ENCODE peak calls at places on chromosomes 1 and 21, in ten cellular contexts. T is prostate gland; R is lower lobe of right lung; H is esophagus muscularis mucosa; I is trophoblast cell; U is transverse colon; P is PC-9; X is CD8-positive, alpha-beta memory T cell; W is IMR-90; Q is colonic mucosa. N is an unnamed sample. For H3K36me3, the result is how much of the 10 kb centered on the place peaks cover.

GRCh38 chr1:163427336-163427735 is 105.6 kb downstream of the NUF2 start:
- DNase-seq in X (no peak), I (no peak), H (peak), W (no peak), T (no peak), U (no peak), P (no peak), Q (no peak), R (no peak), N (no peak)

GRCh38 chr21:17590443-17590842 is 22.3 kb downstream of the BTG3 start:
- DNase-seq in P (no peak), X (no peak), H (no peak), U (no peak), T (no peak), R (no peak), I (no peak), Q (no peak), W (peak), N (no peak)

GRCh38 chr1:225987491-225988316 is 11.4 kb downstream of the SDE2 start:
- DNase-seq in R (no peak), U (no peak), X (no peak), Q (no peak), W (peak), T (no peak), P (peak), I (no peak), H (no peak), N (no peak)

GRCh38 chr21:31505975-31506374 is 153.5 kb upstream of the SOD1 start:
- DNase-seq in T (no peak), Q (no peak), I (no peak), X (no peak), W (no peak), U (no peak), R (no peak), H (no peak), P (no peak), N (no peak)

GRCh38 chr1:96509944-96510343 is 211.6 kb upstream of the PTBP2 start:
- DNase-seq in W (no peak), X (no peak), U (no peak), R (no peak), T (no peak), P (peak), H (no peak), Q (no peak), I (no peak), N (no peak)

GRCh38 chr1:16077430-16078245 is 4.2 kb upstream of the FAM131C start:
- DNase-seq in U (no peak), W (peak), I (no peak), X (no peak), T (no peak), Q (no peak), H (no peak), R (no peak), P (peak), N (peak)

GRCh38 chr21:38474124-38474523 is 24.2 kb downstream of the ERG start:
- DNase-seq in I (no peak), R (no peak), H (no peak), W (no peak), X (no peak), U (no peak), P (no peak), Q (no peak), T (no peak), N (no peak)

GRCh38 chr1:211830055-211830329 is 571 bp downstream of the LPGAT1 start:
- DNase-seq in H (no peak), Q (no peak), U (no peak), X (no peak), R (no peak), I (no peak), W (no peak), P (no peak), T (no peak), N (no peak)

GRCh38 chr1:190708418-190709057 is 230.9 kb upstream of the BRINP3 start:
- DNase-seq in Q (no peak), U (no peak), I (no peak), H (no peak), X (no peak), R (no peak), P (no peak), T (no peak), W (no peak), N (no peak)

GRCh38 chr1:9008236-9008635 is 18.0 kb downstream of the SLC2A7 start:
- DNase-seq in I (no peak), Q (no peak), X (no peak), U (peak), H (no peak), T (no peak), P (no peak), R (no peak), W (no peak), N (no peak)

GRCh38 chr1:38835230-38835827 is 24.2 kb downstream of the RRAGC start:
- DNase-seq in I (peak), Q (peak), H (no peak), P (peak), X (peak), W (peak), R (no peak), U (peak), T (peak), N (peak)

GRCh38 chr1:14718476-14718875 is 120.0 kb downstream of the KAZN start:
- DNase-seq in P (no peak), I (no peak), U (no peak), W (no peak), Q (no peak), R (no peak), X (no peak), T (no peak), H (no peak), N (no peak)

GRCh38 chr21:41783476-41784150 is 16.8 kb upstream of the RIPK4 start:
- DNase-seq in W (no peak), R (no peak), I (peak), P (peak), Q (peak), U (peak), X (no peak), T (peak), H (no peak), N (peak)

GRCh38 chr1:44842415-44842762 is 664 bp downstream of the PTCH2 start:
- DNase-seq in I (no peak), Q (no peak), X (no peak), T (no peak), U (no peak), R (no peak), W (no peak), P (no peak), H (no peak), N (no peak)

GRCh38 chr1:54883349-54884102 is 3.5 kb downstream of the DHCR24 start:
- DNase-seq in H (no peak), I (no peak), P (peak), X (no peak), Q (no peak), U (no peak), R (no peak), W (peak), T (peak), N (no peak)

GRCh38 chr1:206685256-206685748 is 597 bp downstream of the MAPKAPK2 start:
- DNase-seq in X (no peak), P (no peak), I (peak), R (peak), T (no peak), H (no peak), W (peak), U (no peak), Q (no peak), N (peak)

GRCh38 chr21:45253180-45253579 is 34.5 kb downstream of the POFUT2 start:
- DNase-seq in U (no peak), H (peak), I (no peak), W (peak), Q (no peak), X (no peak), R (no peak), T (no peak), P (no peak), N (peak)

GRCh38 chr1:31523012-31523411 is 53.3 kb upstream of the TINAGL1 start:
- DNase-seq in T (no peak), U (no peak), H (no peak), X (no peak), Q (no peak), I (peak), P (peak), R (no peak), W (no peak), N (no peak)

GRCh38 chr1:222546548-222547259 is 1.2 kb downstream of the HHIPL2 start:
- DNase-seq in U (no peak), H (peak), Q (no peak), W (peak), I (no peak), T (no peak), R (no peak), X (no peak), P (peak), N (peak)

GRCh38 chr1:155938220-155938627 is 3.2 kb upstream of the RXFP4 start:
- DNase-seq in U (no peak), Q (peak), P (peak), W (peak), T (peak), X (no peak), R (no peak), H (no peak), I (peak), N (peak)

GRCh38 chr1:165284471-165284870 is 72.0 kb downstream of the LMX1A start:
- DNase-seq in R (no peak), T (peak), U (no peak), W (no peak), H (no peak), X (no peak), I (no peak), Q (peak), P (no peak), N (no peak)

GRCh38 chr1:15283500-15283899 is 36.5 kb downstream of the FHAD1 start:
- DNase-seq in X (no peak), I (no peak), T (peak), H (no peak), P (no peak), R (no peak), W (peak), U (no peak), Q (no peak), N (peak)

GRCh38 chr1:16615253-16616252 is 2.2 kb upstream of the NBPF1 start:
- DNase-seq in R (peak), T (peak), U (peak), X (no peak), W (no peak), I (no peak), P (no peak), Q (peak), H (no peak), N (no peak)

GRCh38 chr1:68448365-68448764 is 1.4 kb downstream of the RPE65 start:
- DNase-seq in W (no peak), X (no peak), I (no peak), T (no peak), P (peak), H (no peak), Q (no peak), R (no peak), U (no peak), N (no peak)

GRCh38 chr1:210232524-210233215 is at the start of gene SERTAD4:
- DNase-seq in Q (peak), H (no peak), R (peak), W (no peak), X (no peak), P (peak), U (peak), T (peak), I (peak), N (peak)

GRCh38 chr21:35658242-35658641 is 402.1 kb downstream of the SETD4 start:
- DNase-seq in T (no peak), Q (no peak), P (no peak), I (no peak), U (no peak), X (no peak), R (no peak), W (peak), H (no peak), N (no peak)

GRCh38 chr1:27011058-27011764 is 1.4 kb downstream of the TENT5B start:
- DNase-seq in P (peak), T (peak), Q (no peak), R (peak), H (no peak), I (peak), U (peak), X (no peak), W (peak), N (no peak)

GRCh38 chr1:166721145-166721544 is 118.1 kb upstream of the POGK start:
- DNase-seq in X (no peak), U (no peak), Q (no peak), R (no peak), I (no peak), P (no peak), T (no peak), W (no peak), H (no peak), N (no peak)

GRCh38 chr1:21507511-21508270 is 1.5 kb upstream of the ALPL start:
- DNase-seq in W (no peak), X (no peak), T (no peak), H (no peak), U (no peak), P (no peak), I (peak), R (no peak), Q (no peak), N (no peak)

GRCh38 chr1:234631721-234632125 is 21.7 kb upstream of the IRF2BP2 start:
- DNase-seq in I (no peak), Q (peak), H (no peak), X (no peak), U (no peak), R (no peak), T (no peak), P (peak), W (peak), N (no peak)

DNA sequence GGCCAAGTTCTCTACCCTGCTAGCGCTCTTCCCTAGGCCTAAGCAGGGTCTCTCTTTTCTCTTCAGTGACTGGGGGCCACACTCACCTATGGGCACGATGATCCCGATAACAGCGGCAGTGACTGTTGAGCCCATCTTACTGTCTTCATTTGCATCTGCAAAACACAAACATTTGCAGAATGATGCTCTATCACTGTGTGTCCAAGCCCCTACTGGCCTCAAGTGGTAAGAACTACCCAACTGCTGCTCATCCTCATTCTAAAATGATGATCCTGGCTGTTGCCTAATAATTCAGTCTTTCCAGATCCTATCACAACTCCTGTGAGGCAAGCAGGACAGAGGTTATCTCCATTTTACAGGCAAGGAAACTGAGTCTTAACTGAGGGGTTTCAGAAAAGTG is 16.7 kb upstream of the MAGOH start:
- DNase-seq in H (no peak), P (no peak), U (no peak), X (no peak), W (no peak), I (peak), R (no peak), T (no peak), Q (no peak), N (no peak)
- H3K36me3 ChIP-seq in H (under half), P (under half), U (under half), X (under half), W (under half), I (under half), R (under half), T (under half), Q (under half), N (under half)

GRCh38 chr1:58590019-58590418 is 13.0 kb upstream of the TACSTD2 start:
- DNase-seq in Q (no peak), X (no peak), P (no peak), H (no peak), R (no peak), U (no peak), I (no peak), W (no peak), T (no peak), N (no peak)
- H3K4me3 ChIP-seq in Q (no peak), X (no peak), P (no peak), H (no peak), R (no peak), U (no peak), I (no peak), W (no peak), T (no peak), N (no peak)

DNA sequence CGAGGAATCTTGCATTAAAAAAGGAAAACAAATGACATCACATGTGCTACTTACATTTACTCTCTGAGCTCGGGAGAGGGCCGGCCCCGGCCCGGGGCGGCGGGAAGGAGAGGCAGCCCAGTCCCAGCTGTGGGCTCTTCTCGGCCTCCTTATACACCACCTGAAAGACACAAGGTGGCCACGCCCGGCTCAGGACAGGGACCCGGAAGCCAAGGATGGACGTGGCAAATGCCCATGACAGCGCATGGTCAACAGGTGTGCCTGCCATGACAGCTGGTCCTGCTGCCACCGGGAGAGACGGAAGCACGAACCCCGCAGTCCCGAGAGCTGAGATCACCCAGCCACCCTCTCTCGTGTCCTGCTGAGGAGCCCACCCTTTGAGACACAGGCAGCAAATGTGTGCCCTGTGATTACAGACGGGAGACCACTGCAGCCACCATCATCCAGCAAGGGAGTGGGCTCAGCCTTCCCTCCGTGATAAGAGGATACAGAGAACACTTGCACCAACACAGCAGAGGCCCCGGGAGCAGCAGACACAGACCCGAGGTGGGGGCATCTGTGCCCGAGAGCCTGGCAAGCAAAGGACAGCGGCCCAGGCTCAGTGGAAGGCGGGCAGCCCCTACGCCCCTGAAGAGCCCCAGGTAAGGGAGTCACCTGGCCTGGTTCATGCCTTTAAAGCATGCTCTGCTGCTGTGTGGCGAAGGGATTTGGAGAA is 8.7 kb downstream of the TPRG1L start:
- DNase-seq in W (no peak), Q (no peak), U (no peak), I (no peak), H (no peak), P (no peak), X (no peak), R (peak), T (no peak), N (no peak)
- H3K36me3 ChIP-seq in W (half or more), Q (under half), U (under half), I (half or more), H (half or more), P (under half), X (under half), R (half or more), T (under half), N (under half)

DNA sequence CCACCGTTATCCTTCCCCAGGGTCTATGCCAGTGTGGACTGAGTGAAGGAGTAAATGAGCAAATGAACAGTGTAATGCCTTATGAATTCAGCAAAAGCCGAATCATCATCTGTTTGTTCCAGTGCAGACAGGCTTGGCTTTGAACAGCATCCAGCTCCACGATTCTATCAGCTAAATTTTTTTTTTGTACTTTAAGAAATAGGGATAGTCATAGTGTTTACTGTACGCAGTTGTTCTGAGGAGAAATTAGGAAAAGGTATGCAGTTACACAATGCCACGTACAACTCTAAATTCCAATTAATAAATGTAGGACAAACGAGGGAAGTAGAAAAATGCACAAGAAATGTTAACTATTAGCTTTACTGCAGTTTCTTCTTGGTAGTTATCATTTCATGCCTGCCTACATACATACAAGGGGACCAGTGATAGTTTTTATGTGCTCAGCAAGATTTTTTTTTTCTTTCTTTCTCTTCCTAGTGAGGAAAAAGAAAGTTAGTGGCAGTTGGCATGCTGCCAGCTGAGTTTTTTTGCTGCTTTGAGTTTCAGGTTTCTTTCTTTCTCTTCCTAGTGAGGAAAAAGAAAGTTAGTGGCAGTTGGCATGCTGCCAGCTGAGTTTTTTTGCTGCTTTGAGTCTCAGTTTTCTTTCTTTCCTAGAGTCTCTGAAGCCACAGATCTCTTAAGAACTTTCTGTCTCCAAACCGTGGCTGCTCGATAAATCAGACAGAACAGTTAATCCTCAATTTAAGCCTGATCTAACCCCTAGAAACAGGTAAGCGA is at the start of gene IFI44L:
- DNase-seq in T (no peak), I (no peak), U (peak), P (no peak), Q (peak), X (peak), R (peak), W (peak), H (no peak), N (no peak)
- H3K4me3 ChIP-seq in T (peak), I (no peak), U (peak), P (peak), Q (peak), X (peak), R (peak), W (peak), H (peak), N (no peak)

DNA sequence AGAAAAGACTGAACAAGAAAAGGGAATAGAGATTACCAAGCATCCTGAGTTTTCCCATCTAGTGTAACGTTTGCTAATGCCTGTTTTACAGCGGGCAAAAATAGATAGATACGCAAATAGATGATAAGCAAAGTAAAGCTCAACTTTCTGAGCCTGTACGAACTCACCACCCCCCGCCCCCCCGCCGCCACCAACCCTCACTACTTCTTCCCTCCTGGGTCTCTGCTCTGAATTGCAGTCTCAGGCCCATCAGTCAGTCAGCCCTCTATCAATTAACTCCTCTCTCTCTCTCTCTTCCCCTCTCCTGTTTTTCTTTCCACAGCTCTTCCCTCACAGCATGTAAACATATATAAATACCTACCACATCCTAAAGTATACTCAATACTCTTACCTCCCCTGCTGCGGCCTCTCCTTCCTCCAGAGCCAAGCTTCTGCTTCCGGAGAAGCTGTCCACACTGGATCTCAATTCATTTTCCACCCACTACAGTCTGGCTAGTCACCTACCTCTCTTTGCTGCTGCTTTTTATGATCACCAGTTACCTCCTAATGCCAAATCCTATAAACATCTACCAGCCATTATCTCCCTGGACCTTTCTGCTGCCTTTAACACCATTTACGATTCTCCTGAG is 64.6 kb downstream of the CAPN2 start:
- DNase-seq in T (peak), R (no peak), P (no peak), H (no peak), I (no peak), W (no peak), U (no peak), Q (peak), X (no peak), N (no peak)
- H3K36me3 ChIP-seq in T (under half), R (half or more), P (under half), H (half or more), I (under half), W (half or more), U (half or more), Q (under half), X (under half), N (half or more)